ENCODE peak calls at places on chromosomes 7 and 10, in eight cellular contexts. I, Q, D, Y, E, A, W and J are unnamed samples.

GRCh38 chr7:11212080-11212711 is 238.5 kb downstream of the PHF14 start:
- DNase-seq in E (no peak), W (peak), D (peak), I (peak), Y (no peak), A (no peak), Q (peak), J (peak)

GRCh38 chr10:48454302-48455054 is 148.0 kb downstream of the MAPK8 start:
- DNase-seq in I (peak), Y (peak), W (peak), D (peak), Q (peak), A (peak), E (no peak), J (peak)

GRCh38 chr7:87853237-87853864 is 22.8 kb downstream of the SLC25A40 start:
- DNase-seq in D (no peak), W (no peak), A (no peak), Q (no peak), Y (no peak), I (no peak), E (no peak), J (no peak)

GRCh38 chr10:80552151-80552646 is 14.5 kb downstream of the SH2D4B start:
- DNase-seq in D (peak), W (peak), Q (peak), A (no peak), Y (no peak), E (no peak), I (peak), J (no peak)

GRCh38 chr10:3749597-3750351 is 35.2 kb downstream of the KLF6 start:
- DNase-seq in A (no peak), E (no peak), W (peak), Q (peak), I (peak), D (no peak), Y (no peak), J (no peak)

GRCh38 chr7:42876182-42877068 is 35.4 kb downstream of the C7orf25 start:
- DNase-seq in I (peak), E (no peak), D (peak), Q (peak), Y (no peak), A (peak), W (peak), J (no peak)

GRCh38 chr10:484441-484924 is 205.0 kb downstream of the DIP2C start:
- DNase-seq in A (peak), D (peak), I (peak), Q (no peak), E (no peak), Y (no peak), W (no peak), J (peak)

GRCh38 chr7:98202367-98203195 is 8.7 kb upstream of the BHLHA15 start:
- DNase-seq in E (no peak), A (no peak), I (no peak), D (no peak), Q (no peak), W (no peak), Y (no peak), J (no peak)

GRCh38 chr7:41130021-41130420 is 572.9 kb downstream of the INHBA start:
- DNase-seq in E (no peak), W (no peak), D (no peak), A (no peak), I (no peak), Y (no peak), Q (no peak), J (no peak)

GRCh38 chr7:2507208-2507916 is 12.2 kb upstream of the LFNG start:
- DNase-seq in I (no peak), A (no peak), E (no peak), W (no peak), D (no peak), Q (no peak), Y (no peak), J (no peak)

GRCh38 chr7:113945018-113945938 is 26.5 kb upstream of the PPP1R3A start:
- DNase-seq in I (peak), Y (no peak), E (no peak), Q (no peak), D (no peak), A (no peak), W (no peak), J (peak)

GRCh38 chr10:132048294-132048667 is 17.5 kb upstream of the JAKMIP3 start:
- DNase-seq in Q (no peak), Y (no peak), D (no peak), I (no peak), A (no peak), W (no peak), E (no peak), J (no peak)

GRCh38 chr7:136087881-136088280 is 110.7 kb upstream of the MTPN start:
- DNase-seq in D (no peak), Y (no peak), A (no peak), I (no peak), W (no peak), Q (no peak), E (no peak), J (no peak)

GRCh38 chr10:59016043-59016442 is 160.4 kb upstream of the PHYHIPL start:
- DNase-seq in A (no peak), Q (no peak), Y (no peak), W (no peak), D (no peak), I (no peak), E (no peak), J (no peak)

GRCh38 chr10:126387931-126388911 is at the start of gene ADAM12:
- DNase-seq in D (no peak), Y (no peak), I (peak), E (no peak), Q (peak), A (peak), W (peak), J (peak)

GRCh38 chr10:94879214-94879613 is 59.2 kb upstream of the CYP2C9 start:
- DNase-seq in Y (no peak), Q (no peak), E (no peak), W (no peak), A (no peak), D (no peak), I (no peak), J (no peak)

GRCh38 chr10:102919237-102919959 is 1.3 kb downstream of the CNNM2 start:
- DNase-seq in Q (peak), Y (no peak), W (peak), E (no peak), A (peak), I (peak), D (peak), J (peak)

GRCh38 chr10:87867453-87867852 is 4.0 kb downstream of the PTEN start:
- DNase-seq in E (no peak), I (no peak), Y (no peak), Q (no peak), W (no peak), A (no peak), D (no peak), J (no peak)

GRCh38 chr7:116601426-116601825 is 70.6 kb upstream of the MET start:
- DNase-seq in A (no peak), E (no peak), I (no peak), W (no peak), Q (no peak), Y (no peak), D (no peak), J (no peak)

GRCh38 chr10:88952647-88953111 is at the start of gene ACTA2:
- DNase-seq in D (peak), A (peak), I (peak), Y (no peak), E (peak), Q (peak), W (peak), J (no peak)

GRCh38 chr7:48089415-48089975 is 430 bp downstream of the UPP1 start:
- DNase-seq in D (peak), E (no peak), I (no peak), W (peak), Q (peak), A (no peak), Y (no peak), J (no peak)

GRCh38 chr10:129035052-129035805 is 431.8 kb upstream of the MGMT start:
- DNase-seq in Q (no peak), E (no peak), W (no peak), I (no peak), D (no peak), A (no peak), Y (no peak), J (no peak)

GRCh38 chr10:5818894-5819293 is 5.7 kb upstream of the GDI2 start:
- DNase-seq in E (no peak), A (no peak), D (no peak), I (no peak), Y (no peak), Q (peak), W (no peak), J (no peak)

GRCh38 chr10:88114368-88114767 is 250.9 kb downstream of the PTEN start:
- DNase-seq in D (no peak), I (peak), W (peak), Y (no peak), A (peak), E (no peak), Q (no peak), J (no peak)

GRCh38 chr10:106278385-106278784 is 886.1 kb downstream of the SORCS1 start:
- DNase-seq in E (no peak), I (peak), W (peak), Q (no peak), Y (no peak), A (no peak), D (no peak), J (no peak)

GRCh38 chr7:106552645-106553445 is 108.1 kb downstream of the CCDC71L start:
- DNase-seq in I (no peak), Q (no peak), W (no peak), A (no peak), D (no peak), Y (no peak), E (no peak), J (no peak)

GRCh38 chr10:132036887-132037675 is 28.7 kb upstream of the JAKMIP3 start:
- DNase-seq in I (peak), E (no peak), W (no peak), A (no peak), Y (no peak), Q (no peak), D (no peak), J (no peak)

GRCh38 chr10:50988792-50989191 is 85.5 kb upstream of the PRKG1 start:
- DNase-seq in W (peak), Q (no peak), E (no peak), A (no peak), Y (no peak), D (no peak), I (no peak), J (no peak)
- TF ChIP-seq CTCF in W (peak), Q (peak), E (peak), A (no peak), Y (peak), D (peak), I (peak), J (peak)

GRCh38 chr7:39609084-39609461 is 14.3 kb upstream of the RALA start:
- DNase-seq in E (no peak), D (no peak), Q (no peak), Y (no peak), A (no peak), W (no peak), I (no peak), J (no peak)
- H3K27ac ChIP-seq in E (no peak), D (no peak), Q (no peak), Y (peak), A (no peak), W (no peak), I (no peak), J (no peak)

DNA sequence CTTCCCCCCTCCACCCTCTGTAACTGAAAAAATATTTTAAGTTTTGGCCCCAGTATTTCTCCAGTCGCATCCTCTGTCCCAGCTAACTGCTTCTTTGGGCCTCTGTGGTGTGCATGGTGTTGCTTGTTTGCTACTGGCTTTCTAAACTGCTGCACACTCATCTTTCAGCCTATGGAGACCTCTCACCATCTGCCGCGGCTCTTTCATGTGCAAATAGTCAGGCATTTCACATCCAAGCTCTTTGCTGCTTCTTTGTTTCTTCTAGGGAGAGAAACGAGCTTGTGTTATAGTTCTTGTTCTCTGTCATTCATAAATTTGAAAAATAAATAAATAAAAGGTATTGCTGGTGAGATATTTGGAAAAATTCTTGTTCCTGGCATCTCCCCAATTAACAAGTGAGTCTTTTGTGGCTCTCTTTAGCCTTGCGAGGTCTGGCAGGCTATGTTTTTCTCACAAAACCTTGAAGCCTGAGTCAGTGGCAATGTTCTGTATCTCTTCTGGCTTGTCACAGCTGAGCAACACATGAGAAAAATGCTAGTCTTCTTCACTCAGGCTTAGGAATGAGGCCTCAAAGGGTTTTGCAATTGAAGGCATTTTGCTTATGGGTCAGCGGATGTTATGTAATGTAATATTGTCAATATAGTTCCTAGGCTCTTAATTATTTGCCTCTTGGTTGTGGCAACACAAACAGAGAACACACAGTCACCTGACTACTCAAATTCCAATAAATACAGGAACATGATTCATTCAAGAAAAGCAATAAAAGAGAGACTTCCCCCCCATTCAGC is 274.0 kb downstream of the FRMD4A start:
- DNase-seq in W (peak), D (no peak), Y (no peak), E (no peak), Q (no peak), I (no peak), A (no peak), J (no peak)
- TF ChIP-seq CTCF in W (no peak), D (no peak), Y (no peak), E (no peak), Q (no peak), I (no peak), A (no peak), J (no peak)

DNA sequence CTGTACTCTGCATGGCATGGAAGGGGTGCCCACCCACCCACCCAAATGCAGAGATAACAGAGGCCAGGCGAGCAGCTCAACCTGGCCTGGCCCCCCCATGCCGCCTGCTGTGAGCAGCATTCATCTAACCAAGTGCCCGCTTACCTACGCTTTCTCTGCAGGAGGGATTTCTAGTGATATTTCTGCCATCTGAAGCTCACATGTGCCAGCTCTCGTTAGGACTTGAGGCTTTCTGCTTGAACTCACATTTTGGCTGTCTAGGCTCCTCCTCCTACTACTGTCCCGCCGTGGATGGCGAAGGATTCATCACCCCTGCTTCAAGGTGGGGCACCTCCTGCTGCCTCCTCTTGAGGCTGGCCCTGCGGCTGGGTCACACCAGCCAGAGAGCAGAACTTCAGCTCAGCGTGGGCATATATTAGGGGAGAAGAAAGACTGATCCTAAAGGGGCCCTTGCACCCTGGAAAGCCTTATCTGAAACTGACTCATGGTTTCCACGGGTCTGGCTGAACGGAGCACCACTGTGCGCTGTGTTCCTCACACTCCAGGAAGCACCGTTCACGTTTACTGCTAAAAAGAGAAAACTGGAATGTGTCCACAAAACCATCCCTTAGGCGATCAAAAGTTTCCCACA is 45.5 kb downstream of the CTBP2 start:
- DNase-seq in I (no peak), W (no peak), A (no peak), Y (peak), Q (no peak), D (no peak), E (no peak), J (no peak)
- H3K27ac ChIP-seq in I (peak), W (peak), A (peak), Y (no peak), Q (peak), D (no peak), E (peak), J (no peak)

GRCh38 chr10:47021850-47022249 is 110.6 kb downstream of the PTPN20 start:
- DNase-seq in I (no peak), Q (no peak), E (no peak), W (no peak), Y (no peak), D (no peak), A (no peak), J (no peak)
- TF ChIP-seq CTCF in I (peak), Q (no peak), E (no peak), W (no peak), Y (no peak), D (no peak), A (no peak), J (no peak)

DNA sequence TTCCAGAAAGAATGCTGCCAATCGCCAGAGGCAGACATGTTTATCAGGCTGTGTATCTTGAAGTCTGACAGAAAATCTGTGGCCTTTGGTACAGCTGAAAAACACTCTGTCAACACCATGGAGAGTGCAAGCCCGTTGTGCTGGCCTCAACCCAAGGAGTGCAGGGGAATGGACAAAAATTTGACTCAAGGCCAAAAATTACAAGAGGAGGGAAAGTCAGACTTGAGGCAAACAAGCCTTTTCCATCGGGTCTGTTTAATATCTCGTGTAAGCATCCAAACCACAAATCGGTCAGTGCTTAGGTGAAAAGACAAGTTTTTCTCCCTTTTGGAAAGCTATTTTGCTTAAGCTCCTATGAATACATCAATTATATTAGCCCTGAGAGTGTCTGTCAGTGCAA is 305.3 kb upstream of the NFE2L3 start:
- DNase-seq in Y (no peak), E (no peak), A (peak), W (peak), I (no peak), D (peak), Q (peak), J (no peak)
- H3K27ac ChIP-seq in Y (no peak), E (peak), A (peak), W (peak), I (peak), D (peak), Q (peak), J (peak)

GRCh38 chr10:15715619-15716227 is 4.0 kb downstream of the ITGA8 start:
- DNase-seq in D (no peak), E (no peak), I (peak), Y (no peak), W (peak), Q (no peak), A (no peak), J (no peak)
- TF ChIP-seq CTCF in D (peak), E (peak), I (peak), Y (peak), W (peak), Q (no peak), A (no peak), J (peak)

DNA sequence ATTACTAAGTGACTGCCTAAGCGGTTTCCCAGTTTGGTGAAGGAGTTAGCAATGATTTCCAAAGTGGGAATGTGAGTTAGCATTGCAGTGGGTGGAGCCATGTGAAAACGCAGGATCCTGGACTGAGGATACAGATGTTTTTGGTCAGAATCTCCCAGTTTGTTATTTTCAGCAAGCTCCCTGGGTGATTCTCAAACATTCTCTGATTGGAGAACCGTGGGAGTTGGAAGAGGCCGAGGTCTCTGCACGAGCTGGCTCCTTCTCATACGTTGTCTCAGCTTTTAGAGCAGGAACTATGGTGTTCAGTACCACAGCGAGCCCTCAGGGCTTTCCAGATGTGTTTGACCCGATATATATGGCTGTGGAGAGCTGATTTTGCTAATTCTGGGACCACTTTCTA is 396.6 kb upstream of the NPVF start:
- DNase-seq in E (no peak), D (no peak), A (peak), Q (no peak), Y (no peak), W (peak), I (no peak), J (no peak)
- H3K27ac ChIP-seq in E (peak), D (no peak), A (peak), Q (peak), Y (no peak), W (peak), I (no peak), J (no peak)